ENCODE peak calls at places on chromosomes 13 and 19, in four cellular contexts. A is astrocyte of the spinal cord, Y is fibroblast of lung, M is right lobe of liver. I is an unnamed sample.

GRCh38 chr13:39232401-39232980 is 194.2 kb downstream of the NHLRC3 start:
- DNase-seq in A (no peak), Y (no peak), M (no peak), I (no peak)

GRCh38 chr13:113151745-113152707 is 6.4 kb upstream of the PROZ start:
- DNase-seq in Y (peak), M (peak), A (peak), I (peak)

GRCh38 chr13:111202745-111203144 is 87.6 kb downstream of the ARHGEF7 start:
- DNase-seq in Y (peak), M (no peak), A (peak), I (peak)

GRCh38 chr19:52638601-52639000 is 446 bp upstream of the ZNF83 start:
- DNase-seq in A (no peak), M (peak), Y (peak), I (peak)

GRCh38 chr19:12975221-12975756 is 5.9 kb downstream of the DAND5 start:
- DNase-seq in A (no peak), M (no peak), Y (no peak), I (no peak)

GRCh38 chr19:15154002-15154612 is 46.7 kb downstream of the NOTCH3 start:
- DNase-seq in A (peak), M (no peak), Y (peak), I (peak)

GRCh38 chr19:29292146-29292545 is 79.2 kb upstream of the UQCRFS1 start:
- DNase-seq in A (no peak), M (no peak), Y (no peak), I (no peak)

GRCh38 chr13:77431449-77431848 is 104.1 kb upstream of the SCEL start:
- DNase-seq in Y (no peak), A (no peak), M (no peak), I (no peak)

GRCh38 chr13:52411629-52412028 is 5.7 kb upstream of the THSD1 start:
- DNase-seq in Y (peak), M (no peak), A (peak), I (peak)

GRCh38 chr13:98570929-98571372 is 6.0 kb downstream of the STK24 start:
- DNase-seq in A (peak), Y (peak), M (no peak), I (no peak)

GRCh38 chr19:51808333-51808986 is 13.5 kb downstream of the FPR3 start:
- DNase-seq in A (peak), Y (no peak), M (no peak), I (peak)

GRCh38 chr13:33434676-33435075 is 149.1 kb upstream of the STARD13 start:
- DNase-seq in A (no peak), Y (no peak), M (no peak), I (no peak)

GRCh38 chr13:77928909-77929308 is 10.3 kb upstream of the EDNRB start:
- DNase-seq in Y (no peak), M (no peak), A (no peak), I (no peak)

GRCh38 chr19:13212759-13213330 is 62.6 kb downstream of the IER2 start:
- DNase-seq in Y (peak), A (peak), M (peak), I (peak)

GRCh38 chr13:20939662-20940061 is 37.1 kb upstream of the XPO4 start:
- DNase-seq in A (no peak), M (no peak), Y (no peak), I (no peak)

GRCh38 chr19:16582486-16583261 is 10.5 kb upstream of the SLC35E1 start:
- DNase-seq in M (no peak), Y (no peak), A (no peak), I (no peak)

GRCh38 chr13:113483504-113484287 is 6.8 kb downstream of the DCUN1D2 start:
- DNase-seq in A (no peak), M (no peak), Y (no peak), I (no peak)

GRCh38 chr19:43901395-43902390 is 33.4 kb downstream of the ZNF45 start:
- DNase-seq in Y (peak), A (peak), M (peak), I (peak)

GRCh38 chr13:60990032-60990733 is 425.5 kb downstream of the PCDH20 start:
- DNase-seq in A (no peak), Y (no peak), M (no peak), I (no peak)

GRCh38 chr13:97422118-97423054 is 11.6 kb upstream of the RAP2A start:
- DNase-seq in M (no peak), Y (peak), A (peak), I (no peak)

GRCh38 chr13:69644447-69644846 is 463.2 kb upstream of the ATXN8OS start:
- DNase-seq in M (no peak), A (no peak), Y (no peak), I (no peak)

GRCh38 chr19:55116232-55117062 is 990 bp downstream of the PPP1R12C start:
- DNase-seq in A (peak), M (peak), Y (peak), I (peak)

GRCh38 chr19:39645800-39646411 is 9.8 kb upstream of the LGALS16 start:
- DNase-seq in Y (peak), A (peak), M (no peak), I (peak)

GRCh38 chr13:38879278-38879677 is 111.4 kb downstream of the STOML3 start:
- DNase-seq in A (peak), M (no peak), Y (peak), I (no peak)

GRCh38 chr13:111326981-111327642 is 6.7 kb downstream of the TEX29 start:
- DNase-seq in Y (no peak), A (no peak), M (no peak), I (no peak)

GRCh38 chr13:112968910-112969691 is at the start of gene MCF2L:
- DNase-seq in Y (peak), M (peak), A (peak), I (peak)

GRCh38 chr13:49731766-49732165 is 40.5 kb upstream of the EBPL start:
- DNase-seq in A (peak), Y (peak), M (no peak), I (peak)

GRCh38 chr19:47190167-47190727 is 40.8 kb downstream of the BBC3 start:
- DNase-seq in A (peak), Y (peak), M (peak), I (peak)

GRCh38 chr19:58353717-58354477 is 605 bp upstream of the A1BG start:
- DNase-seq in Y (no peak), M (no peak), A (no peak), I (no peak)

GRCh38 chr19:13633522-13633922 is 127.2 kb upstream of the CACNA1A start:
- DNase-seq in Y (no peak), A (no peak), M (no peak), I (no peak)

GRCh38 chr19:10514211-10515145 is 2.8 kb downstream of the S1PR5 start:
- DNase-seq in A (no peak), Y (no peak), M (no peak), I (no peak)

GRCh38 chr13:26422036-26422435 is 135.4 kb upstream of the WASF3 start:
- DNase-seq in Y (no peak), A (no peak), M (no peak), I (no peak)

GRCh38 chr13:26424181-26424580 is 133.3 kb upstream of the WASF3 start:
- DNase-seq in M (no peak), Y (no peak), A (no peak), I (no peak)

GRCh38 chr13:26420282-26420960 is 137.1 kb upstream of the WASF3 start:
- DNase-seq in M (no peak), Y (peak), A (no peak), I (no peak)

GRCh38 chr13:26423634-26424033 is 133.8 kb upstream of the WASF3 start:
- DNase-seq in A (no peak), M (no peak), Y (peak), I (no peak)

GRCh38 chr13:26425439-26426358 is 131.8 kb upstream of the WASF3 start:
- DNase-seq in A (peak), M (no peak), Y (peak), I (peak)
- TF ChIP-seq CTCF in A (no peak), M (no peak), Y (no peak), I (no peak)

GRCh38 chr13:101917833-101918755 is 465.6 kb downstream of the ITGBL1 start:
- DNase-seq in A (no peak), Y (no peak), M (no peak), I (peak)
- TF ChIP-seq CTCF in A (no peak), Y (no peak), M (no peak), I (no peak)

DNA sequence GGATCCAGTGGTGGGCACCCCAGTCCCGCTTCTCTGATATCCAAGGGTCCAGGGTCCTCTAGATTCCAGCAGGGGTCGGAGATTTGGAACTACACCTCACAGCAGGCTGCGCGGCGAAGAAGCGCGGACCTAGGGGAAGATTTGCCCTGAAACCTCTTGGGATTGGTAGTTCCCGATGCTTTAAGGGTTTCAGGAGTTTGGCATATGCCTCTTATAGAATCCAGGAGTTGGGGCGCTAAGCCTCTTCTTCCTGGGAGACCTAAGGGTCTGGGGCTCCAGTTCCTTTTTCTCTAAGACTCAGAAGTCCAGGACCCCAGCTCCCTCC is 349 bp downstream of the BCL2L12 start:
- DNase-seq in M (no peak), A (no peak), Y (no peak), I (no peak)
- TF ChIP-seq CTCF in M (no peak), A (peak), Y (no peak), I (no peak)

GRCh38 chr13:44409595-44409994 is 36.0 kb downstream of the SERP2 start:
- DNase-seq in M (no peak), Y (no peak), A (no peak), I (no peak)

GRCh38 chr13:44411841-44412240 is 38.2 kb downstream of the SERP2 start:
- DNase-seq in Y (no peak), M (no peak), A (no peak), I (no peak)

GRCh38 chr13:44407891-44408290 is 34.3 kb downstream of the SERP2 start:
- DNase-seq in A (no peak), M (no peak), Y (no peak), I (no peak)

GRCh38 chr13:44412341-44412935 is 38.8 kb downstream of the SERP2 start:
- DNase-seq in M (no peak), A (no peak), Y (no peak), I (no peak)

GRCh38 chr13:44410328-44410859 is 36.8 kb downstream of the SERP2 start:
- DNase-seq in M (no peak), A (no peak), Y (no peak), I (no peak)
- TF ChIP-seq CTCF in M (no peak), A (no peak), Y (no peak), I (peak)

DNA sequence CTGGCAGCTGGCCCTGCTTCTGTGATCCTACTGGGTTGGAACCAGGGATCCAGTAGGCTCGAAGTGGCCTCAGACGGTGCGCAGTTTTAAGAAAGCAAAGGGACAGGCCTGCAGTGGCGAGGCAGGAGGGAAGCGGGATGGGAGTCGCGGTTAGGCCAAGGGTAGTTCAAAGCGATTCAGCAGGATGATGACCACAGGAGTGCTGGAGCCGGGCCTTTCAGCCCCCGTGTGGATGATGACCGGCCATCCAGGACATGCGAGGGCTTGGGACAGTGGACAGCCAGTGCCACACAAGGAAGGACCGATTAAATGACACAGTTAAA is 853 bp downstream of the RNASEH2B start:
- DNase-seq in Y (peak), A (peak), M (peak), I (peak)
- TF ChIP-seq CTCF in Y (no peak), A (peak), M (no peak), I (no peak)

GRCh38 chr19:34259367-34259865 is 5.1 kb downstream of the GARRE1 start:
- DNase-seq in M (no peak), A (peak), Y (peak), I (peak)
- TF ChIP-seq CTCF in M (no peak), A (no peak), Y (no peak), I (no peak)

I was measured in foreskin fibroblast.